ENCODE peak calls at places on chromosomes 13 and 19, in seven cellular contexts. One of them, this sample, is unnamed.

GRCh38 chr19:54287456-54287855 is 6.5 kb upstream of the LILRB2 start:
- DNase-seq in KG1: no peak
- DNase-seq in EL: peak
- DNase-seq in effector memory CD4-positive, alpha-beta T cell: no peak
- DNase-seq in activated CD8-positive, alpha-beta memory T cell treated with anti-CD3 and anti-CD28 coated beads for 48 hours: no peak
- DNase-seq in GF-D8: no peak
- DNase-seq in stimulated activated CD4-positive, alpha-beta T cell treated with anti-CD3 and anti-CD28 coated beads, Interleukin-4, amount 100 ng/mL, for 1 hour: no peak
- DNase-seq in this sample: peak

GRCh38 chr13:105670179-105671015 is 865.1 kb downstream of the EFNB2 start:
- DNase-seq in KG1: no peak
- DNase-seq in EL: no peak
- DNase-seq in effector memory CD4-positive, alpha-beta T cell: no peak
- DNase-seq in activated CD8-positive, alpha-beta memory T cell treated with anti-CD3 and anti-CD28 coated beads for 48 hours: no peak
- DNase-seq in GF-D8: no peak
- DNase-seq in stimulated activated CD4-positive, alpha-beta T cell treated with anti-CD3 and anti-CD28 coated beads, Interleukin-4, amount 100 ng/mL, for 1 hour: no peak
- DNase-seq in this sample: no peak

GRCh38 chr19:45442927-45443461 is 19.3 kb upstream of the ERCC1 start:
- DNase-seq in KG1: no peak
- DNase-seq in EL: peak
- DNase-seq in effector memory CD4-positive, alpha-beta T cell: peak
- DNase-seq in activated CD8-positive, alpha-beta memory T cell treated with anti-CD3 and anti-CD28 coated beads for 48 hours: no peak
- DNase-seq in GF-D8: peak
- DNase-seq in stimulated activated CD4-positive, alpha-beta T cell treated with anti-CD3 and anti-CD28 coated beads, Interleukin-4, amount 100 ng/mL, for 1 hour: peak
- DNase-seq in this sample: no peak

GRCh38 chr13:49624207-49624606 is 4.1 kb upstream of the ARL11 start:
- DNase-seq in KG1: no peak
- DNase-seq in EL: no peak
- DNase-seq in effector memory CD4-positive, alpha-beta T cell: no peak
- DNase-seq in activated CD8-positive, alpha-beta memory T cell treated with anti-CD3 and anti-CD28 coated beads for 48 hours: no peak
- DNase-seq in GF-D8: no peak
- DNase-seq in stimulated activated CD4-positive, alpha-beta T cell treated with anti-CD3 and anti-CD28 coated beads, Interleukin-4, amount 100 ng/mL, for 1 hour: no peak
- DNase-seq in this sample: no peak

GRCh38 chr19:38055040-38055439 is 148.0 kb downstream of the SIPA1L3 start:
- DNase-seq in KG1: no peak
- DNase-seq in EL: no peak
- DNase-seq in effector memory CD4-positive, alpha-beta T cell: no peak
- DNase-seq in activated CD8-positive, alpha-beta memory T cell treated with anti-CD3 and anti-CD28 coated beads for 48 hours: no peak
- DNase-seq in GF-D8: no peak
- DNase-seq in stimulated activated CD4-positive, alpha-beta T cell treated with anti-CD3 and anti-CD28 coated beads, Interleukin-4, amount 100 ng/mL, for 1 hour: no peak
- DNase-seq in this sample: no peak

GRCh38 chr13:30844548-30845296 is 61.3 kb upstream of the MEDAG start:
- DNase-seq in KG1: no peak
- DNase-seq in EL: no peak
- DNase-seq in effector memory CD4-positive, alpha-beta T cell: no peak
- DNase-seq in activated CD8-positive, alpha-beta memory T cell treated with anti-CD3 and anti-CD28 coated beads for 48 hours: no peak
- DNase-seq in GF-D8: no peak
- DNase-seq in stimulated activated CD4-positive, alpha-beta T cell treated with anti-CD3 and anti-CD28 coated beads, Interleukin-4, amount 100 ng/mL, for 1 hour: no peak
- DNase-seq in this sample: no peak

GRCh38 chr19:10335149-10336053 is 2.1 kb upstream of the RAVER1 start:
- DNase-seq in KG1: no peak
- DNase-seq in EL: no peak
- DNase-seq in effector memory CD4-positive, alpha-beta T cell: no peak
- DNase-seq in activated CD8-positive, alpha-beta memory T cell treated with anti-CD3 and anti-CD28 coated beads for 48 hours: no peak
- DNase-seq in GF-D8: no peak
- DNase-seq in stimulated activated CD4-positive, alpha-beta T cell treated with anti-CD3 and anti-CD28 coated beads, Interleukin-4, amount 100 ng/mL, for 1 hour: no peak
- DNase-seq in this sample: no peak

GRCh38 chr13:50361282-50361681 is 346.0 kb downstream of the KCNRG start:
- DNase-seq in KG1: no peak
- DNase-seq in EL: no peak
- DNase-seq in effector memory CD4-positive, alpha-beta T cell: no peak
- DNase-seq in activated CD8-positive, alpha-beta memory T cell treated with anti-CD3 and anti-CD28 coated beads for 48 hours: no peak
- DNase-seq in GF-D8: no peak
- DNase-seq in stimulated activated CD4-positive, alpha-beta T cell treated with anti-CD3 and anti-CD28 coated beads, Interleukin-4, amount 100 ng/mL, for 1 hour: no peak
- DNase-seq in this sample: no peak

GRCh38 chr13:59236979-59237378 is 926.7 kb downstream of the DIAPH3 start:
- DNase-seq in KG1: no peak
- DNase-seq in EL: no peak
- DNase-seq in effector memory CD4-positive, alpha-beta T cell: no peak
- DNase-seq in activated CD8-positive, alpha-beta memory T cell treated with anti-CD3 and anti-CD28 coated beads for 48 hours: no peak
- DNase-seq in GF-D8: no peak
- DNase-seq in stimulated activated CD4-positive, alpha-beta T cell treated with anti-CD3 and anti-CD28 coated beads, Interleukin-4, amount 100 ng/mL, for 1 hour: no peak
- DNase-seq in this sample: no peak

GRCh38 chr19:57241181-57241580 is 749 bp downstream of the ZNF805 start:
- DNase-seq in KG1: no peak
- DNase-seq in EL: peak
- DNase-seq in effector memory CD4-positive, alpha-beta T cell: no peak
- DNase-seq in activated CD8-positive, alpha-beta memory T cell treated with anti-CD3 and anti-CD28 coated beads for 48 hours: no peak
- DNase-seq in GF-D8: no peak
- DNase-seq in stimulated activated CD4-positive, alpha-beta T cell treated with anti-CD3 and anti-CD28 coated beads, Interleukin-4, amount 100 ng/mL, for 1 hour: no peak
- DNase-seq in this sample: no peak

GRCh38 chr13:29877456-29878096 is 27.2 kb upstream of the UBL3 start:
- DNase-seq in KG1: no peak
- DNase-seq in EL: no peak
- DNase-seq in effector memory CD4-positive, alpha-beta T cell: no peak
- DNase-seq in activated CD8-positive, alpha-beta memory T cell treated with anti-CD3 and anti-CD28 coated beads for 48 hours: no peak
- DNase-seq in GF-D8: no peak
- DNase-seq in stimulated activated CD4-positive, alpha-beta T cell treated with anti-CD3 and anti-CD28 coated beads, Interleukin-4, amount 100 ng/mL, for 1 hour: no peak
- DNase-seq in this sample: no peak

GRCh38 chr19:27652796-27653195 is 1560.2 kb downstream of the UQCRFS1 start:
- DNase-seq in KG1: no peak
- DNase-seq in EL: no peak
- DNase-seq in effector memory CD4-positive, alpha-beta T cell: no peak
- DNase-seq in activated CD8-positive, alpha-beta memory T cell treated with anti-CD3 and anti-CD28 coated beads for 48 hours: no peak
- DNase-seq in GF-D8: no peak
- DNase-seq in stimulated activated CD4-positive, alpha-beta T cell treated with anti-CD3 and anti-CD28 coated beads, Interleukin-4, amount 100 ng/mL, for 1 hour: no peak
- DNase-seq in this sample: no peak

GRCh38 chr19:10228925-10229324 is 2.2 kb downstream of the S1PR2 start:
- DNase-seq in KG1: no peak
- DNase-seq in EL: peak
- DNase-seq in effector memory CD4-positive, alpha-beta T cell: no peak
- DNase-seq in activated CD8-positive, alpha-beta memory T cell treated with anti-CD3 and anti-CD28 coated beads for 48 hours: no peak
- DNase-seq in GF-D8: peak
- DNase-seq in stimulated activated CD4-positive, alpha-beta T cell treated with anti-CD3 and anti-CD28 coated beads, Interleukin-4, amount 100 ng/mL, for 1 hour: peak
- DNase-seq in this sample: no peak

GRCh38 chr13:66138172-66138811 is 1091.8 kb downstream of the PCDH9 start:
- DNase-seq in KG1: peak
- DNase-seq in EL: no peak
- DNase-seq in effector memory CD4-positive, alpha-beta T cell: no peak
- DNase-seq in activated CD8-positive, alpha-beta memory T cell treated with anti-CD3 and anti-CD28 coated beads for 48 hours: no peak
- DNase-seq in GF-D8: peak
- DNase-seq in stimulated activated CD4-positive, alpha-beta T cell treated with anti-CD3 and anti-CD28 coated beads, Interleukin-4, amount 100 ng/mL, for 1 hour: no peak
- DNase-seq in this sample: no peak

GRCh38 chr19:45140144-45140503 is 20.7 kb downstream of the NKPD1 start:
- DNase-seq in KG1: no peak
- DNase-seq in EL: no peak
- DNase-seq in effector memory CD4-positive, alpha-beta T cell: no peak
- DNase-seq in activated CD8-positive, alpha-beta memory T cell treated with anti-CD3 and anti-CD28 coated beads for 48 hours: no peak
- DNase-seq in GF-D8: no peak
- DNase-seq in stimulated activated CD4-positive, alpha-beta T cell treated with anti-CD3 and anti-CD28 coated beads, Interleukin-4, amount 100 ng/mL, for 1 hour: no peak
- DNase-seq in this sample: no peak

GRCh38 chr13:44050450-44051063 is 170.9 kb downstream of the LACC1 start:
- DNase-seq in KG1: no peak
- DNase-seq in EL: peak
- DNase-seq in effector memory CD4-positive, alpha-beta T cell: no peak
- DNase-seq in activated CD8-positive, alpha-beta memory T cell treated with anti-CD3 and anti-CD28 coated beads for 48 hours: no peak
- DNase-seq in GF-D8: no peak
- DNase-seq in stimulated activated CD4-positive, alpha-beta T cell treated with anti-CD3 and anti-CD28 coated beads, Interleukin-4, amount 100 ng/mL, for 1 hour: no peak
- DNase-seq in this sample: no peak

GRCh38 chr19:24101459-24102122 is 14.6 kb downstream of the ZNF254 start:
- DNase-seq in KG1: no peak
- DNase-seq in EL: no peak
- DNase-seq in effector memory CD4-positive, alpha-beta T cell: no peak
- DNase-seq in activated CD8-positive, alpha-beta memory T cell treated with anti-CD3 and anti-CD28 coated beads for 48 hours: no peak
- DNase-seq in GF-D8: no peak
- DNase-seq in stimulated activated CD4-positive, alpha-beta T cell treated with anti-CD3 and anti-CD28 coated beads, Interleukin-4, amount 100 ng/mL, for 1 hour: no peak
- DNase-seq in this sample: no peak

GRCh38 chr19:34577531-34578101 is 96.1 kb downstream of the WTIP start:
- DNase-seq in KG1: no peak
- DNase-seq in EL: no peak
- DNase-seq in effector memory CD4-positive, alpha-beta T cell: no peak
- DNase-seq in activated CD8-positive, alpha-beta memory T cell treated with anti-CD3 and anti-CD28 coated beads for 48 hours: no peak
- DNase-seq in GF-D8: no peak
- DNase-seq in stimulated activated CD4-positive, alpha-beta T cell treated with anti-CD3 and anti-CD28 coated beads, Interleukin-4, amount 100 ng/mL, for 1 hour: no peak
- DNase-seq in this sample: no peak

GRCh38 chr19:10292206-10292788 is 2.5 kb downstream of the ICAM5 start:
- DNase-seq in KG1: no peak
- DNase-seq in EL: peak
- DNase-seq in effector memory CD4-positive, alpha-beta T cell: peak
- DNase-seq in activated CD8-positive, alpha-beta memory T cell treated with anti-CD3 and anti-CD28 coated beads for 48 hours: no peak
- DNase-seq in GF-D8: no peak
- DNase-seq in stimulated activated CD4-positive, alpha-beta T cell treated with anti-CD3 and anti-CD28 coated beads, Interleukin-4, amount 100 ng/mL, for 1 hour: peak
- DNase-seq in this sample: no peak

GRCh38 chr13:107023335-107023734 is 455.4 kb upstream of the ARGLU1 start:
- DNase-seq in KG1: no peak
- DNase-seq in EL: no peak
- DNase-seq in effector memory CD4-positive, alpha-beta T cell: no peak
- DNase-seq in activated CD8-positive, alpha-beta memory T cell treated with anti-CD3 and anti-CD28 coated beads for 48 hours: no peak
- DNase-seq in GF-D8: no peak
- DNase-seq in stimulated activated CD4-positive, alpha-beta T cell treated with anti-CD3 and anti-CD28 coated beads, Interleukin-4, amount 100 ng/mL, for 1 hour: no peak
- DNase-seq in this sample: no peak

GRCh38 chr13:49746111-49746510 is 46.4 kb downstream of the KPNA3 start:
- DNase-seq in KG1: no peak
- DNase-seq in EL: no peak
- DNase-seq in effector memory CD4-positive, alpha-beta T cell: no peak
- DNase-seq in activated CD8-positive, alpha-beta memory T cell treated with anti-CD3 and anti-CD28 coated beads for 48 hours: no peak
- DNase-seq in GF-D8: no peak
- DNase-seq in stimulated activated CD4-positive, alpha-beta T cell treated with anti-CD3 and anti-CD28 coated beads, Interleukin-4, amount 100 ng/mL, for 1 hour: no peak
- DNase-seq in this sample: no peak

GRCh38 chr13:52850396-52851152 is 2.1 kb upstream of the PCDH8 start:
- DNase-seq in KG1: peak
- DNase-seq in EL: peak
- DNase-seq in effector memory CD4-positive, alpha-beta T cell: no peak
- DNase-seq in activated CD8-positive, alpha-beta memory T cell treated with anti-CD3 and anti-CD28 coated beads for 48 hours: no peak
- DNase-seq in GF-D8: no peak
- DNase-seq in stimulated activated CD4-positive, alpha-beta T cell treated with anti-CD3 and anti-CD28 coated beads, Interleukin-4, amount 100 ng/mL, for 1 hour: peak
- DNase-seq in this sample: no peak

GRCh38 chr19:49017041-49017665 is at the start of gene LHB:
- DNase-seq in KG1: no peak
- DNase-seq in EL: no peak
- DNase-seq in effector memory CD4-positive, alpha-beta T cell: no peak
- DNase-seq in activated CD8-positive, alpha-beta memory T cell treated with anti-CD3 and anti-CD28 coated beads for 48 hours: no peak
- DNase-seq in GF-D8: no peak
- DNase-seq in stimulated activated CD4-positive, alpha-beta T cell treated with anti-CD3 and anti-CD28 coated beads, Interleukin-4, amount 100 ng/mL, for 1 hour: no peak
- DNase-seq in this sample: no peak

GRCh38 chr19:39430675-39431593 is 4.8 kb downstream of the RPS16 start:
- DNase-seq in KG1: no peak
- DNase-seq in EL: peak
- DNase-seq in effector memory CD4-positive, alpha-beta T cell: peak
- DNase-seq in activated CD8-positive, alpha-beta memory T cell treated with anti-CD3 and anti-CD28 coated beads for 48 hours: peak
- DNase-seq in GF-D8: peak
- DNase-seq in stimulated activated CD4-positive, alpha-beta T cell treated with anti-CD3 and anti-CD28 coated beads, Interleukin-4, amount 100 ng/mL, for 1 hour: peak
- DNase-seq in this sample: no peak